ENCODE peak calls at places on chromosome 22, in six cellular contexts. X is activated CD4-positive, CD25-positive, alpha-beta regulatory T cell treated with anti-CD3 and anti-CD28 coated beads, Interleukin-2, amount 50 U/mL, for 72 hours; V is colonic mucosa; B is ascending aorta; N is D721Med; D is cardiac septum. T is an unnamed sample.

GRCh38 chr22:45709004-45709739 is 37.5 kb downstream of the ATXN10 start:
- DNase-seq in D (no peak), V (no peak), B (no peak), N (no peak), X (no peak), T (no peak)

GRCh38 chr22:39414886-39415285 is 15.3 kb downstream of the TAB1 start:
- DNase-seq in D (no peak), N (no peak), B (no peak), X (no peak), V (no peak), T (no peak)

GRCh38 chr22:28021116-28021997 is 102.3 kb upstream of the PITPNB start:
- DNase-seq in X (no peak), D (peak), N (no peak), V (peak), B (no peak), T (no peak)

GRCh38 chr22:25485626-25486545 is 78.6 kb upstream of the GRK3 start:
- DNase-seq in D (no peak), N (peak), X (no peak), B (no peak), V (no peak), T (no peak)

GRCh38 chr22:37309221-37310074 is 27.1 kb downstream of the CYTH4 start:
- DNase-seq in B (no peak), V (no peak), D (no peak), N (no peak), X (no peak), T (peak)

GRCh38 chr22:49528420-49528720 is 299.3 kb downstream of the BRD1 start:
- DNase-seq in B (no peak), V (no peak), X (no peak), N (no peak), D (no peak), T (no peak)

GRCh38 chr22:47409501-47410275 is 647.2 kb downstream of the TBC1D22A start:
- DNase-seq in B (no peak), D (peak), V (no peak), X (no peak), N (no peak), T (no peak)

GRCh38 chr22:48782817-48783511 is 1044.7 kb downstream of the BRD1 start:
- DNase-seq in B (no peak), D (peak), N (no peak), V (no peak), X (no peak), T (no peak)

GRCh38 chr22:19800761-19801244 is 40.2 kb downstream of the TBX1 start:
- DNase-seq in B (no peak), N (no peak), V (no peak), D (no peak), X (no peak), T (no peak)

GRCh38 chr22:31846161-31847115 is 92.6 kb downstream of the DEPDC5 start:
- DNase-seq in N (no peak), X (no peak), B (no peak), V (no peak), D (no peak), T (no peak)

GRCh38 chr22:38882972-38883622 is 11.1 kb upstream of the CBX6 start:
- DNase-seq in N (no peak), V (no peak), X (no peak), D (no peak), B (no peak), T (no peak)

GRCh38 chr22:44464000-44464399 is 34.0 kb downstream of the RTL6 start:
- DNase-seq in X (no peak), V (no peak), N (no peak), D (no peak), B (no peak), T (no peak)

GRCh38 chr22:36467042-36467810 is 14.2 kb downstream of the TXN2 start:
- DNase-seq in X (no peak), D (no peak), N (no peak), B (no peak), V (peak), T (no peak)

GRCh38 chr22:43305806-43306205 is 37.4 kb downstream of the SCUBE1 start:
- DNase-seq in D (peak), V (no peak), N (no peak), B (no peak), X (no peak), T (no peak)

GRCh38 chr22:37749223-37749622 is 52.4 kb downstream of the TRIOBP start:
- DNase-seq in X (no peak), D (no peak), V (no peak), B (no peak), N (no peak), T (no peak)

GRCh38 chr22:42544686-42545085 is 9.1 kb upstream of the SERHL2 start:
- DNase-seq in V (no peak), X (no peak), D (no peak), B (no peak), N (no peak), T (no peak)

GRCh38 chr22:45804986-45805325 is 133.3 kb downstream of the ATXN10 start:
- DNase-seq in D (no peak), V (no peak), B (no peak), N (no peak), X (no peak), T (no peak)

GRCh38 chr22:35977136-35977535 is 51.5 kb downstream of the RBFOX2 start:
- DNase-seq in V (no peak), N (no peak), B (no peak), D (no peak), X (no peak), T (no peak)

GRCh38 chr22:41429232-41429945 is 17.2 kb downstream of the TOB2 start:
- DNase-seq in B (no peak), D (no peak), N (no peak), V (no peak), X (no peak), T (no peak)

GRCh38 chr22:38871360-38872171 is 450 bp downstream of the CBX6 start:
- DNase-seq in N (no peak), B (no peak), V (no peak), X (peak), D (peak), T (no peak)

GRCh38 chr22:50302041-50302541 is 5.4 kb downstream of the PLXNB2 start:
- DNase-seq in X (no peak), D (no peak), N (no peak), B (no peak), V (peak), T (no peak)

GRCh38 chr22:48954781-48955311 is 872.8 kb downstream of the BRD1 start:
- DNase-seq in V (no peak), N (no peak), D (peak), X (no peak), B (no peak), T (no peak)